ENCODE peak calls at places on chromosomes 3 and 15, in five cellular contexts. N, F, L, S and X are unnamed samples. For H3K9me3, the result is how much of the 10 kb centered on the place peaks cover.

GRCh38 chr15:59199775-59200465 is 6.7 kb upstream of the LDHAL6B start:
- DNase-seq in F (no peak), S (no peak), L (no peak), N (peak), X (no peak)

GRCh38 chr15:89329329-89330084 is 5.1 kb downstream of the POLG start:
- DNase-seq in S (no peak), N (no peak), L (no peak), F (no peak), X (no peak)

GRCh38 chr15:69311319-69311721 is 12.6 kb downstream of the PAQR5 start:
- DNase-seq in S (no peak), N (no peak), F (no peak), L (no peak), X (no peak)

GRCh38 chr15:35596261-35596660 is 50.3 kb upstream of the DPH6 start:
- DNase-seq in N (no peak), S (no peak), F (no peak), L (no peak), X (no peak)

GRCh38 chr15:75349851-75350588 is 3.2 kb downstream of the NEIL1 start:
- DNase-seq in L (peak), N (no peak), S (no peak), F (no peak), X (no peak)

GRCh38 chr3:72375237-72376154 is 472.7 kb downstream of the SHQ1 start:
- DNase-seq in S (no peak), L (no peak), N (no peak), F (no peak), X (no peak)

GRCh38 chr3:46191730-46192129 is 16.4 kb downstream of the CCR1 start:
- DNase-seq in F (no peak), N (no peak), L (no peak), S (no peak), X (no peak)

GRCh38 chr3:124919756-124920155 is 14.8 kb downstream of the MUC13 start:
- DNase-seq in S (peak), N (no peak), F (no peak), L (no peak), X (no peak)

GRCh38 chr3:193640728-193641127 is 47.7 kb downstream of the OPA1 start:
- DNase-seq in S (no peak), N (no peak), F (no peak), L (no peak), X (no peak)

GRCh38 chr15:63250312-63250965 is 27.0 kb upstream of the APH1B start:
- DNase-seq in S (no peak), L (no peak), N (no peak), F (no peak), X (no peak)

GRCh38 chr3:11391172-11391879 is 119.1 kb downstream of the ATG7 start:
- DNase-seq in F (no peak), L (peak), S (no peak), N (no peak), X (no peak)

GRCh38 chr3:113110263-113110662 is 101.1 kb upstream of the BOC start:
- DNase-seq in F (no peak), S (no peak), L (peak), N (no peak), X (no peak)

GRCh38 chr3:24683511-24684384 is 189.1 kb upstream of the THRB start:
- DNase-seq in L (peak), N (peak), F (no peak), S (peak), X (peak)

GRCh38 chr15:92076536-92076935 is 223.0 kb downstream of the SLCO3A1 start:
- DNase-seq in L (no peak), S (no peak), N (no peak), F (no peak), X (no peak)

GRCh38 chr3:50417637-50418033 is 58.3 kb upstream of the TMEM115 start:
- DNase-seq in L (no peak), S (no peak), N (no peak), F (no peak), X (no peak)

GRCh38 chr3:23272820-23273219 is 69.7 kb downstream of the UBE2E2 start:
- DNase-seq in F (no peak), S (no peak), L (no peak), N (no peak), X (no peak)

GRCh38 chr3:143135150-143135549 is 15.6 kb downstream of the CHST2 start:
- DNase-seq in F (no peak), L (no peak), N (no peak), S (no peak), X (peak)

GRCh38 chr3:20043398-20043797 is 3.2 kb downstream of the KAT2B start:
- DNase-seq in F (peak), S (no peak), L (peak), N (no peak), X (no peak)

GRCh38 chr3:45939341-45939771 is 3.9 kb upstream of the CXCR6 start:
- DNase-seq in S (no peak), L (no peak), N (no peak), F (no peak), X (no peak)

GRCh38 chr15:48963524-48964113 is at the start of gene SHC4:
- DNase-seq in F (peak), L (peak), S (peak), N (no peak), X (peak)

GRCh38 chr3:42539871-42540714 is 37.6 kb downstream of the VIPR1 start:
- DNase-seq in F (peak), S (peak), N (no peak), L (peak), X (no peak)

GRCh38 chr15:59444980-59445500 is 7.1 kb downstream of the FAM81A start:
- DNase-seq in S (no peak), L (no peak), F (no peak), N (no peak), X (no peak)

GRCh38 chr3:112699436-112699978 is 58.6 kb upstream of the CCDC80 start:
- DNase-seq in L (no peak), F (no peak), N (no peak), S (no peak), X (no peak)

GRCh38 chr15:29141206-29141907 is 128.3 kb downstream of the NSMCE3 start:
- DNase-seq in L (no peak), N (no peak), S (no peak), F (no peak), X (no peak)

GRCh38 chr15:27665002-27665401 is 434.1 kb downstream of the OCA2 start:
- DNase-seq in S (no peak), F (no peak), N (no peak), L (no peak), X (no peak)

GRCh38 chr15:35545316-35545824 is 595 bp downstream of the DPH6 start:
- DNase-seq in F (peak), L (peak), N (peak), S (peak), X (no peak)

GRCh38 chr15:59917504-59918157 is 86.5 kb upstream of the FOXB1 start:
- DNase-seq in N (peak), F (no peak), L (peak), S (peak), X (no peak)

DNA sequence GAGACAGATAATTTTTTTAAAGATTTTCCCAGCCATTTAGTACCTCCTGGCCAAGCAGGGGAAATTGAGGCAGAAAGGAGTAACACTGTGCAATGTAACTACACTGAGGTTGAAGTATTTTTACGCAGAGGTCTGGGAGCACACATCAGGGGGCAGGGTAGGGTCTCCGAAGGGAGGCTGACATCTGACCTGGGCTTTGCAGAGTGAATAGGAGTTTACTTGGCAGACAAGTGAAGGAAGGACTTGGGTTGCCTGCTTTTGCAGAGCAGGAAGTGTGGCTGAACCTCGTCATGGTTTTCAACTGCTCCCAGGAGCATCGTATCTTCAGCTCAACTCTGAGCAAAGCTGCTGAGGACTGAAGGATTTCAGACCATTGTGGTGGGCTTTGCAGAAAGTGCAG is 66.2 kb downstream of the LRRK1 start:
- DNase-seq in N (no peak), F (no peak), L (no peak), S (no peak), X (no peak)
- H3K9me3 ChIP-seq in N (under half), F (under half), L (under half), S (under half), X (under half)

GRCh38 chr15:96344120-96344705 is 13.7 kb downstream of the NR2F2 start:
- DNase-seq in F (no peak), S (no peak), N (no peak), L (no peak), X (no peak)

GRCh38 chr15:96343529-96344072 is 13.1 kb downstream of the NR2F2 start:
- DNase-seq in L (no peak), F (no peak), N (no peak), S (no peak), X (no peak)

GRCh38 chr15:96345560-96346389 is 15.3 kb downstream of the NR2F2 start:
- DNase-seq in N (no peak), F (peak), S (peak), L (no peak), X (no peak)

GRCh38 chr15:96346409-96346808 is 15.9 kb downstream of the NR2F2 start:
- DNase-seq in F (no peak), S (no peak), N (no peak), L (no peak), X (no peak)

DNA sequence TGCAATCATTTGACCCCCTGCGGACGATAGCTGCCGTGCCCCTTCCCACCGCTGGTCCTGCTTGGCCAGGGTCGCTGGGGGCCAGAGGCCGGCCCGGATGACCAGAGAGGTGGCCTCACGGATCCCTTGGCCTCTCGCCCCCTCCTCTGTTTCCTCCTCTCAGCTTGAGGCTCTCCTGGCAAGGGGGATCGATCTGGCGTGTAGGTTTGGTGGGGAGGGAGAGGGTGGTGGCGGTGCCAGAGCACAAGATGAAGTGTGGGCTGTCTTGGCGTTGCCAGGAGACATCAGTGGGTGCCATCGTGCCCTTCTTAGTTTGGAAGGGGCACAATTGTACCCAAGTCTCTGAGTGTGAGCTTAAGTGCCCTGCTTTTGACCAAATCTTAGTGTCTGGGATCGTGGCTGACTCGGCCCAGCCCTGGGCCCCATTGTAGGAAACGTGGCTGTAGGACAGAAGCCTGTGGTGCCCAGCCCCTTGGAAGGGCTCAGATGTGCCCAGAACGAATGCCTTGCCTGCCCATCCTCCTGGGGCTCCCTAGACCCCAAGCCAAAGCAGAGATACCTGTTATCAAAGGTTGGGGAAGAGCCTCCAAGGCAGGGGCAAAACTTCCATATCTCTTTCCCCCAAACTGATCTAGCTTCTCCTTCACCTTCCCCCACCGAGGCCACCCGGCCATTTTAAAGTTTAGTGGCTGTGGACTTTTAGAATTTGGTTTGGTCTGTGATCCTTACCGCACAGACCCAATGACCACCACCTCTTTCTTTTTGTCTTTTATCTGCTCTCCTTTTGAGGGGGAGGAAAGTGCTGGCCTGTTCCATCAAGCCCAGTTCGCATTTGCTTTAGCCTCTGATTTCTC is 14.4 kb downstream of the NR2F2 start:
- DNase-seq in L (no peak), N (no peak), S (no peak), F (peak), X (no peak)
- TF ChIP-seq POLR2AphosphoS5 in L (no peak), N (no peak), S (no peak), F (peak), X (no peak)

GRCh38 chr15:95944193-95944592 is 386.3 kb upstream of the NR2F2 start:
- DNase-seq in N (no peak), L (no peak), F (no peak), S (peak), X (no peak)
- H3K9me3 ChIP-seq in N (under half), L (under half), F (under half), S (under half), X (under half)

DNA sequence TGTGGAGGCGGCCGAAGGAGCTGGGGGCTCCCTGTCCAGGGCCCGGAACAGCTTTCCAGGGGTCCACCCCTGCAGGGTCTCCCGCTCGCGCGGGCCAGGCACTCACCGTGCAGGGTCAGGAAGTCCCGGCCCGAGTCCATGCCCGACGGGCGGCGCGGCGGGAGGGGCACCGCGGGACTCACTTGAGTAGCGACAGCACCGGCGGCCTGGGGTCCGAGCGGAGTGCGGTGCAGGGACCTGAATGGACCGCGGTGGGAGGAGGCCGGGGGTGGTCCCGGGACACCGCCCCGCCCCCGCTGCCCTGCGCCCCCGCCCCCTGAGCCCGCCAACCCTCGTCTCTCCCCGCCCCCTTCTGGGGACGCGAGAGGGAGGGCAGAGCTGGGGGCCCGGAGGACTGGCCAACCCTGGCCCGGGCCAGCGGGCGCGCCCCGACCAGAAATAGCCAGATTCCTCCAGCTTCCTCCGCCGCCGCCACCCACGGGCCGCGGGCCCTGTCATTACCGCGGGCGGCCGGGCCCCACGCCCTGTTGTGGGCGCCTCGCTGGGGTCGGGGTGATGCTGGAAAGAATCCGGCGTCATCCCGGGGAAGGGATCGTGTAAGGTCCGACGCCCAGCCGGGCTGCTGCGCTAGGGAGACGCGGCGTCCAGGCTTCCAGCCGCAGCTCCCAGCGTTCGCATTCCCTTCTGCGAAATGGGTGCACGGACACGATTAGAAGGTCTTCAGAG is at the start of gene PLCD1:
- DNase-seq in L (peak), F (peak), S (peak), N (no peak), X (no peak)
- TF ChIP-seq POLR2AphosphoS5 in L (peak), F (peak), S (no peak), N (no peak), X (no peak)

GRCh38 chr15:24777307-24777706 is 101.7 kb downstream of the NPAP1 start:
- DNase-seq in L (no peak), S (no peak), F (no peak), N (no peak), X (no peak)
- H3K9me3 ChIP-seq in L (under half), S (half or more), F (under half), N (under half), X (under half)

GRCh38 chr3:33115024-33115768 is 1.4 kb downstream of the CRTAP start:
- DNase-seq in N (no peak), L (peak), F (peak), S (no peak), X (no peak)

GRCh38 chr3:33111581-33111980 is 2.2 kb upstream of the CRTAP start:
- DNase-seq in N (no peak), L (no peak), F (no peak), S (no peak), X (no peak)

GRCh38 chr3:33113772-33114621 is at the start of gene CRTAP:
- DNase-seq in F (peak), L (peak), S (peak), N (no peak), X (no peak)

GRCh38 chr3:33117461-33117860 is 3.6 kb downstream of the CRTAP start:
- DNase-seq in L (no peak), N (no peak), F (no peak), S (no peak), X (no peak)

GRCh38 chr3:33114622-33115023 is 809 bp downstream of the CRTAP start:
- DNase-seq in S (no peak), N (no peak), F (no peak), L (no peak), X (no peak)
- TF ChIP-seq POLR2AphosphoS5 in S (no peak), N (no peak), F (peak), L (no peak), X (no peak)